ENCODE peak calls at places on chromosomes 1 and 21, in seven cellular contexts. R is IMR-90, A is MM.1S, N is GM23338, V is GM23248, T is mesenchymal stem cell, H is fibroblast of lung. K is an unnamed sample.

GRCh38 chr1:13667696-13668095 is 32.3 kb upstream of the PRDM2 start:
- DNase-seq in R (no peak), H (no peak), V (no peak), A (no peak), T (no peak), N (no peak), K (peak)

GRCh38 chr1:213120386-213120785 is 69.3 kb downstream of the RPS6KC1 start:
- DNase-seq in A (no peak), N (no peak), R (peak), H (peak), T (no peak), V (peak), K (no peak)

GRCh38 chr1:212951058-212951923 is 950 bp downstream of the VASH2 start:
- DNase-seq in N (no peak), V (peak), A (no peak), R (no peak), H (peak), T (peak), K (no peak)

GRCh38 chr1:61888808-61889207 is 146.5 kb downstream of the PATJ start:
- DNase-seq in N (no peak), A (no peak), R (no peak), T (no peak), V (no peak), H (no peak), K (no peak)

GRCh38 chr1:53733447-53733931 is 5.5 kb downstream of the GLIS1 start:
- DNase-seq in A (no peak), T (no peak), R (no peak), V (no peak), N (no peak), H (peak), K (no peak)

GRCh38 chr1:6761338-6761737 is 23.9 kb upstream of the CAMTA1 start:
- DNase-seq in R (no peak), V (no peak), A (no peak), T (no peak), N (no peak), H (no peak), K (no peak)

GRCh38 chr1:177432897-177433296 is 262.1 kb downstream of the BRINP2 start:
- DNase-seq in H (no peak), A (no peak), V (peak), R (peak), N (peak), T (no peak), K (peak)

GRCh38 chr1:112524251-112524650 is 15.5 kb downstream of the WNT2B start:
- DNase-seq in N (peak), V (peak), R (no peak), T (no peak), A (no peak), H (peak), K (no peak)

GRCh38 chr1:14699596-14699995 is 101.1 kb downstream of the KAZN start:
- DNase-seq in T (no peak), R (no peak), V (no peak), A (no peak), N (no peak), H (no peak), K (no peak)

GRCh38 chr1:234977891-234978396 is 150.7 kb downstream of the TOMM20 start:
- DNase-seq in R (no peak), H (no peak), V (no peak), A (no peak), T (no peak), N (no peak), K (no peak)

GRCh38 chr1:185528084-185528656 is 206.0 kb upstream of the HMCN1 start:
- DNase-seq in V (peak), N (no peak), A (no peak), R (no peak), H (no peak), T (no peak), K (no peak)

GRCh38 chr21:43024737-43025136 is 50.4 kb downstream of the PKNOX1 start:
- DNase-seq in H (no peak), R (no peak), T (no peak), V (no peak), N (no peak), A (no peak), K (no peak)

GRCh38 chr1:58587667-58588066 is 10.6 kb upstream of the TACSTD2 start:
- DNase-seq in H (no peak), V (no peak), R (no peak), T (no peak), N (no peak), A (no peak), K (no peak)

GRCh38 chr1:46077669-46078068 is 54.8 kb downstream of the PIK3R3 start:
- DNase-seq in H (no peak), R (no peak), N (no peak), V (no peak), A (no peak), T (no peak), K (no peak)

GRCh38 chr1:57748696-57749095 is 324.8 kb upstream of the DAB1 start:
- DNase-seq in H (no peak), A (no peak), R (no peak), T (no peak), N (no peak), V (no peak), K (no peak)

GRCh38 chr1:92447976-92448375 is 38.7 kb downstream of the GFI1 start:
- DNase-seq in V (no peak), H (no peak), N (no peak), A (no peak), R (no peak), T (no peak), K (no peak)
- H3K4me2 ChIP-seq in V (no peak), H (no peak), N (no peak), A (no peak), R (no peak), T (no peak), K (no peak)

DNA sequence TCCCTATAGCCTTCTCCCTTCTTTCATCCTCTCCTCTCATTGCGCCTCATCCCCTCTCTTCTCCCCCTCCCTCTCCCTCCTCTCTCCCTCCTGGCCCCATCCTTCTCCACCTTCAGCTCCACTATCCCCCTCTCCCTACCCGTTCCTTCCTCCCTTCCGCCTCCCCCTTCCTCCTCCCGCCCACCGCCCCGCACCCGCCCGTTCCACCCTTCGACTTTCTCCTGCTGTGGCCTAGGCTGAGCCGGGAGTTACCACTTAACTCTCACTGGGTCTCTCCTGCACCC is 1.6 kb downstream of the NPR1 start:
- DNase-seq in N (peak), A (no peak), V (no peak), R (no peak), T (no peak), H (no peak), K (no peak)
- H2AFZ ChIP-seq in N (peak), A (no peak), V (no peak), R (no peak), T (no peak), H (no peak), K (no peak)

GRCh38 chr1:228989176-228989575 is 253.9 kb downstream of the RHOU start:
- DNase-seq in A (no peak), H (no peak), R (no peak), N (no peak), V (no peak), T (no peak), K (no peak)
- H3K4me2 ChIP-seq in A (no peak), H (no peak), R (no peak), N (no peak), V (no peak), T (no peak), K (no peak)

GRCh38 chr1:207964195-207964966 is 53.5 kb upstream of the CD34 start:
- DNase-seq in H (peak), V (peak), A (no peak), R (no peak), N (no peak), T (no peak), K (no peak)
- H2AFZ ChIP-seq in H (peak), V (peak), A (peak), R (peak), N (peak), T (peak), K (peak)

GRCh38 chr21:35225573-35225972 is 176.5 kb upstream of the RUNX1 start:
- DNase-seq in R (no peak), A (no peak), T (no peak), H (no peak), N (no peak), V (no peak), K (no peak)
- H3K4me2 ChIP-seq in R (no peak), A (no peak), T (no peak), H (no peak), N (no peak), V (no peak), K (peak)

DNA sequence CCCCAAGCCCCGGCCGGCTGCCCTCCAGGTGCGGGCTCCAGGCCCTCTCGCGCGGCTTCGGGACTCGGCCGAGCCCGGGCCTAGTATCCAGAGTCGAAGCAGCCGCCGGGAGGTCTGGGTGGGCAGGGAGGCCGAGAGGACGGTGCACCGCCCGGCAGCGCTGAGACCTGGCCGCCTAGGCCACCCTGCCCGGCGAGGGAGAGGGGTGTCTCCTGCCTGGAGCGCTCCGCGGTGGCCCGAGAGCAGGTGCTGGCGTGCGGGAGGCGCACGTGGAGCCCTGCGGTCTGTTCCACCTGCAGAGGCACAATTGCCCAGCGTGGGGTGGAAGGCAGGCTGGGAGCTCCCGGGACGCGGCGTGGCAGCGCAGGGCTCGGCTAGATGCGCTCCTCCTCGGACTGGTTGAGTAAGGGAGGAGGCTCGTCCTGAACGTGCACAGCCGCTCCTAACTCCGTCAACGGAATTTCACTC is 218.6 kb downstream of the SDCCAG8 start:
- DNase-seq in H (no peak), N (peak), T (no peak), R (no peak), V (no peak), A (no peak), K (no peak)
- H2AFZ ChIP-seq in H (no peak), N (peak), T (no peak), R (peak), V (no peak), A (no peak), K (no peak)

GRCh38 chr1:222995230-222995580 is 147.8 kb downstream of the TLR5 start:
- DNase-seq in N (peak), H (no peak), V (peak), T (no peak), R (no peak), A (no peak), K (no peak)

GRCh38 chr1:223000549-223001135 is 142.4 kb downstream of the TLR5 start:
- DNase-seq in V (no peak), A (no peak), N (no peak), H (no peak), T (no peak), R (peak), K (no peak)

GRCh38 chr1:222995620-222996306 is 147.3 kb downstream of the TLR5 start:
- DNase-seq in N (no peak), R (no peak), T (no peak), H (peak), A (no peak), V (no peak), K (no peak)

GRCh38 chr1:222994506-222995229 is 148.4 kb downstream of the TLR5 start:
- DNase-seq in H (peak), R (peak), N (peak), V (peak), T (peak), A (no peak), K (no peak)

GRCh38 chr1:222996307-222996983 is 146.6 kb downstream of the TLR5 start:
- DNase-seq in H (peak), A (no peak), R (no peak), N (no peak), T (no peak), V (no peak), K (no peak)
- H3K4me2 ChIP-seq in H (no peak), A (no peak), R (no peak), N (no peak), T (no peak), V (no peak), K (no peak)

DNA sequence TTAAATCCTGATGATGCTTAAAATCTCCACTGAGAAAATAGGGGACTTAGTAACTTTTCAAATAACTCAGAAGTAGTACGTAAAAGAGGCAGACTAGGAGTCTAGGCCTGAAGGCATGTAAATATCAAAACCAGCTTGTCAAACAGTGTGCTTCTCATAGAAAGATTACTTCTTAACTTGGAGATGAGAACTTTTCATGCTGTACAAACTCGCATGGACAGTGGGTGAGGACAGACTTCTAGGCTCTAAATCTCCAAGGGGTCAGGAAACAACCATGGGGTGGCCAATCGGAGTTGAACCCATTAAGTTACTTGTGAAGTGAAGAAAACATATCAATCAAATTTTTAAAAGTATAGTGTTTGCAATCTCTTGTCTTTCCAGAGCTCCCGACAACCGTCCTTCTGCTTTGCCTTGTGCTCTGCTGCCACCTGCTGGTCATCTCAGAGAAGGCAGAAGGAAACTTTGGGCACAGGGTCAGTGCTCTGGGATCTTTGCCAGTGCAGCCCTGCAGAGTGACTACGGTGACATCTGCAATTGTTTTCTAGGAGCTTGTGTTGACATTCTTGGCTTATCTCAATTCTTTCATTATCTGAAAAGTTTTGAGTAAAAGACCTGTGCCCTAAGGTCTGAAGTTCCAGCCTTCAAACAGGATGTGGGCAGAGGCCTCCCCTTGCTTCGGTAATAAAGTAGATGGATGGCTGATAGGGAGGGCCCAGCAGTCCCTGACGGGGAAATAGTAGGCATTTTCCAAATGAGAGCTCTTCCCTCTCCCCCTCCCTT is 105.1 kb upstream of the PDE4B start:
- DNase-seq in R (peak), N (peak), V (peak), H (peak), A (peak), T (peak), K (peak)
- H2AFZ ChIP-seq in R (peak), N (peak), V (peak), H (no peak), A (no peak), T (no peak), K (no peak)

GRCh38 chr1:192890134-192890533 is 81.3 kb downstream of the RGS2 start:
- DNase-seq in H (no peak), R (no peak), A (no peak), T (no peak), N (no peak), V (no peak), K (no peak)

GRCh38 chr1:192887426-192887825 is 78.6 kb downstream of the RGS2 start:
- DNase-seq in N (peak), T (no peak), H (peak), A (no peak), V (no peak), R (no peak), K (no peak)

GRCh38 chr1:192884241-192884640 is 75.4 kb downstream of the RGS2 start:
- DNase-seq in H (no peak), N (no peak), R (no peak), A (no peak), V (no peak), T (no peak), K (no peak)

GRCh38 chr1:192892934-192893333 is 84.1 kb downstream of the RGS2 start:
- DNase-seq in V (no peak), R (no peak), H (peak), A (no peak), N (no peak), T (no peak), K (no peak)

GRCh38 chr1:192889082-192889481 is 80.2 kb downstream of the RGS2 start:
- DNase-seq in N (no peak), H (no peak), T (peak), R (no peak), A (no peak), V (no peak), K (no peak)
- H3K4me2 ChIP-seq in N (no peak), H (no peak), T (no peak), R (no peak), A (no peak), V (no peak), K (no peak)

GRCh38 chr1:172895050-172895460 is 155.7 kb downstream of the TNFSF18 start:
- DNase-seq in H (peak), R (peak), N (peak), T (peak), A (peak), V (no peak), K (peak)
- H2AFZ ChIP-seq in H (peak), R (no peak), N (no peak), T (no peak), A (no peak), V (peak), K (peak)